ENCODE peak calls at places on chromosomes 6 and 20, in seven cellular contexts. L, B, P, D, T, J and X are unnamed samples.

GRCh38 chr6:35919827-35920751 is 809 bp downstream of the SRPK1 start:
- DNase-seq in J (no peak), P (peak), T (peak), L (peak), D (peak), B (no peak), X (peak)

GRCh38 chr6:29976588-29977424 is 34.5 kb downstream of the HLA-A start:
- DNase-seq in B (no peak), D (peak), P (peak), L (peak), T (peak), J (peak), X (peak)

GRCh38 chr6:32060966-32061655 is 22.9 kb downstream of the CYP21A2 start:
- DNase-seq in L (no peak), T (no peak), D (no peak), B (no peak), J (no peak), P (no peak), X (no peak)

GRCh38 chr6:154611847-154612246 is 101.4 kb upstream of the CNKSR3 start:
- DNase-seq in P (no peak), L (no peak), D (no peak), B (no peak), T (no peak), J (no peak), X (no peak)

GRCh38 chr6:139522471-139523220 is 148.2 kb upstream of the CITED2 start:
- DNase-seq in D (no peak), P (no peak), B (no peak), J (no peak), T (no peak), L (no peak), X (no peak)

GRCh38 chr6:165662671-165663282 is at the start of gene PDE10A:
- DNase-seq in D (no peak), L (peak), P (peak), T (no peak), J (no peak), B (no peak), X (no peak)

GRCh38 chr6:130853555-130854183 is 26.5 kb downstream of the SMLR1 start:
- DNase-seq in P (peak), B (no peak), J (no peak), L (no peak), T (no peak), D (no peak), X (no peak)

GRCh38 chr20:39822667-39823066 is 860.5 kb downstream of the DHX35 start:
- DNase-seq in P (no peak), J (no peak), D (no peak), L (no peak), T (no peak), B (no peak), X (no peak)

GRCh38 chr6:157989541-157990289 is 8.1 kb downstream of the SYNJ2 start:
- DNase-seq in L (peak), D (peak), B (no peak), T (peak), J (no peak), P (peak), X (peak)

GRCh38 chr6:96227135-96227534 is 211.4 kb downstream of the FUT9 start:
- DNase-seq in B (no peak), P (no peak), L (no peak), J (no peak), D (no peak), T (no peak), X (no peak)

GRCh38 chr6:41232667-41233066 is 4.5 kb downstream of the TREML4 start:
- DNase-seq in B (no peak), P (peak), D (no peak), T (no peak), J (no peak), L (no peak), X (no peak)

GRCh38 chr6:36373368-36374009 is 14.0 kb downstream of the ETV7 start:
- DNase-seq in J (no peak), T (no peak), P (no peak), L (no peak), B (no peak), D (no peak), X (no peak)

GRCh38 chr6:37668251-37668650 is 29.4 kb downstream of the MDGA1 start:
- DNase-seq in D (no peak), P (no peak), B (no peak), L (no peak), T (no peak), J (no peak), X (no peak)

GRCh38 chr6:145736854-145737181 is 1.5 kb upstream of the EPM2A start:
- DNase-seq in D (peak), J (no peak), L (no peak), P (no peak), B (no peak), T (no peak), X (no peak)

GRCh38 chr20:51803157-51803854 is 985 bp upstream of the SALL4 start:
- DNase-seq in T (no peak), J (no peak), B (no peak), P (no peak), L (no peak), D (no peak), X (no peak)

GRCh38 chr20:37390891-37391525 is 45.1 kb downstream of the SRC start:
- DNase-seq in P (no peak), J (no peak), T (no peak), B (no peak), L (no peak), D (no peak), X (peak)

GRCh38 chr20:21391495-21392298 is 5.6 kb downstream of the NKX2-4 start:
- DNase-seq in L (no peak), B (no peak), P (peak), T (no peak), D (no peak), J (no peak), X (peak)
- TF ChIP-seq POLR2AphosphoS5 in L (no peak), B (no peak), P (no peak), T (no peak), D (no peak), J (no peak), X (peak)

GRCh38 chr6:110517034-110517433 is 40.6 kb upstream of the SLC22A16 start:
- DNase-seq in B (no peak), L (no peak), P (no peak), T (no peak), D (no peak), J (no peak), X (no peak)

GRCh38 chr6:110520188-110520956 is 44.0 kb upstream of the SLC22A16 start:
- DNase-seq in T (no peak), J (no peak), L (no peak), B (no peak), D (no peak), P (no peak), X (no peak)

GRCh38 chr6:110514818-110515217 is 38.4 kb upstream of the SLC22A16 start:
- DNase-seq in L (no peak), D (no peak), J (no peak), T (no peak), P (no peak), B (no peak), X (no peak)

GRCh38 chr6:110518281-110518623 is 41.8 kb upstream of the SLC22A16 start:
- DNase-seq in D (no peak), L (no peak), P (peak), B (no peak), T (no peak), J (no peak), X (no peak)

DNA sequence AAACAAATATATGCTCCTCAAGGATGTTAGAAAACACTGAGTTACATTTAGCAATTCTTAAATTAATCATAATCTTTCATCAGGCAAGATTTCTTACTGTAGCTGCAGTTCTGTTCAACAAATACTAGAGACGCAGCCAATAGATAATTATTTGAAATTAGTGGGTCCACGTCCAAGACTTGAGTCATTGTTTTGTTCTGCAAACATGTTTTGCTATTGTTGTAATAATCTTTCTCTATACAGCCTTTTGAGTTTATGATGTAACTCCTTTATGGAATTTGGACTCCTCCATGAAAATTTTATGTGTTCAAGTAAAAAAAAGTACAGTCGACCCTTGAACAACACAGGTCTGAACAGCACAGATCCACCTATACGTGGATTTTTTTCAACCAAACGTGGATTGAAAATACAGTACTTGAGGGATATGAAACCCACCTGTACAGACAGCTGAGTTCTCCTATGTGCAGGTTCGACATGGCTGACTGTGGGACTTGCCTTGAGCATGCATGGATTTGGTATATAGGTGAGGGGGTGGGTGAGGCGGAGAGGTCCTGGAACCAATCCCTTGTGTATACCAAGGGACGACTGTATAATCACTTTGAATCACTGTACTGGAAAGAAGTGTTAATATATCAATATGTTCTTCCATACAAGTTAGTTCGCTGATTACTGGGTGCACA is 41.3 kb upstream of the SLC22A16 start:
- DNase-seq in L (no peak), T (no peak), D (no peak), P (no peak), B (no peak), J (no peak), X (no peak)
- TF ChIP-seq POLR2AphosphoS5 in L (no peak), T (no peak), D (no peak), P (no peak), B (no peak), J (no peak), X (no peak)

DNA sequence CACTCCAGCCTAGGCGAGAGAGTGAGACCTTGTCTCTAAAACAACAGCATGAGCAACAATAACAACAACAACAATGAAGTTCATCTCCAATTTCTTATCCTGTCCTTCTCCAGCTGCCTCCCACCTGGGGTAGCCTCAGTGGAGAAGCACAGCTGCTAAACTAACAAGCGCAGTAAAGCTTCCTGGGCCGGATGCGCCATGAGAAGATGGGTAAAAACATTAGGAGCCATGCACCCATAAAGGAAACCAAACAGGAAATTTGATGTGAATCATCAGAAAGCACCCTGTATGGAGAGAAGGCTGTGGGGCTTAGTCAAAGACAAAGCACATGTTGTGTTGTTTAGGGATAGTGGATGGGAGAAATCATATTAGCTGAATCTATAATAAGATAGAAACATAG is 61.1 kb upstream of the CCN6 start:
- DNase-seq in J (no peak), P (no peak), T (no peak), B (no peak), L (no peak), D (no peak), X (no peak)
- TF ChIP-seq POLR2AphosphoS5 in J (no peak), P (no peak), T (no peak), B (no peak), L (no peak), D (no peak), X (no peak)

GRCh38 chr20:57013741-57014140 is 252.7 kb downstream of the BMP7 start:
- DNase-seq in B (no peak), D (no peak), J (no peak), T (peak), L (no peak), P (peak), X (no peak)
- TF ChIP-seq POLR2AphosphoS5 in B (no peak), D (no peak), J (no peak), T (no peak), L (no peak), P (no peak), X (no peak)